ENCODE peak calls at places on chromosomes 3 and 15, in ten cellular contexts. One of them, this sample, is unnamed.

GRCh38 chr3:11567516-11568467 is 75.9 kb downstream of the VGLL4 start:
- DNase-seq in NCI-H2029: no peak
- DNase-seq in frontal cortex: no peak
- DNase-seq in AG10803: peak
- DNase-seq in retina: no peak
- DNase-seq in endothelial cell of umbilical vein: peak
- DNase-seq in heart right ventricle: no peak
- DNase-seq in anterior cingulate cortex: no peak
- DNase-seq in NCI-H187 treated with DMSO at 0.1 percent for 48 hours: no peak
- DNase-seq in stimulated activated CD8-positive, alpha-beta memory T cell treated with anti-CD3 and anti-CD28 coated beads, Interleukin-7, amount 100 ng/mL, for 1 hour: no peak
- DNase-seq in this sample: no peak

GRCh38 chr15:41511331-41512077 is 2.1 kb downstream of the LTK start:
- DNase-seq in NCI-H2029: no peak
- DNase-seq in frontal cortex: no peak
- DNase-seq in AG10803: no peak
- DNase-seq in retina: peak
- DNase-seq in endothelial cell of umbilical vein: no peak
- DNase-seq in heart right ventricle: no peak
- DNase-seq in anterior cingulate cortex: no peak
- DNase-seq in NCI-H187 treated with DMSO at 0.1 percent for 48 hours: no peak
- DNase-seq in stimulated activated CD8-positive, alpha-beta memory T cell treated with anti-CD3 and anti-CD28 coated beads, Interleukin-7, amount 100 ng/mL, for 1 hour: no peak
- DNase-seq in this sample: no peak

GRCh38 chr15:95247068-95247984 is 1016.0 kb downstream of the MCTP2 start:
- DNase-seq in NCI-H2029: no peak
- DNase-seq in frontal cortex: no peak
- DNase-seq in AG10803: peak
- DNase-seq in retina: no peak
- DNase-seq in endothelial cell of umbilical vein: peak
- DNase-seq in heart right ventricle: no peak
- DNase-seq in anterior cingulate cortex: no peak
- DNase-seq in NCI-H187 treated with DMSO at 0.1 percent for 48 hours: no peak
- DNase-seq in stimulated activated CD8-positive, alpha-beta memory T cell treated with anti-CD3 and anti-CD28 coated beads, Interleukin-7, amount 100 ng/mL, for 1 hour: no peak
- DNase-seq in this sample: no peak

GRCh38 chr3:159378391-159378790 is 576.5 kb downstream of the MFSD1 start:
- DNase-seq in NCI-H2029: no peak
- DNase-seq in frontal cortex: no peak
- DNase-seq in AG10803: peak
- DNase-seq in retina: no peak
- DNase-seq in endothelial cell of umbilical vein: no peak
- DNase-seq in heart right ventricle: no peak
- DNase-seq in anterior cingulate cortex: no peak
- DNase-seq in NCI-H187 treated with DMSO at 0.1 percent for 48 hours: no peak
- DNase-seq in stimulated activated CD8-positive, alpha-beta memory T cell treated with anti-CD3 and anti-CD28 coated beads, Interleukin-7, amount 100 ng/mL, for 1 hour: no peak
- DNase-seq in this sample: no peak

GRCh38 chr3:130543322-130543721 is 26.3 kb downstream of the COL6A6 start:
- DNase-seq in NCI-H2029: no peak
- DNase-seq in frontal cortex: no peak
- DNase-seq in AG10803: no peak
- DNase-seq in retina: no peak
- DNase-seq in endothelial cell of umbilical vein: no peak
- DNase-seq in heart right ventricle: no peak
- DNase-seq in anterior cingulate cortex: no peak
- DNase-seq in NCI-H187 treated with DMSO at 0.1 percent for 48 hours: no peak
- DNase-seq in stimulated activated CD8-positive, alpha-beta memory T cell treated with anti-CD3 and anti-CD28 coated beads, Interleukin-7, amount 100 ng/mL, for 1 hour: no peak
- DNase-seq in this sample: no peak

GRCh38 chr15:38746211-38746610 is 181.6 kb upstream of the RASGRP1 start:
- DNase-seq in NCI-H2029: no peak
- DNase-seq in frontal cortex: no peak
- DNase-seq in AG10803: peak
- DNase-seq in retina: no peak
- DNase-seq in endothelial cell of umbilical vein: no peak
- DNase-seq in heart right ventricle: no peak
- DNase-seq in anterior cingulate cortex: no peak
- DNase-seq in NCI-H187 treated with DMSO at 0.1 percent for 48 hours: no peak
- DNase-seq in stimulated activated CD8-positive, alpha-beta memory T cell treated with anti-CD3 and anti-CD28 coated beads, Interleukin-7, amount 100 ng/mL, for 1 hour: no peak
- DNase-seq in this sample: no peak

GRCh38 chr3:43996379-43997301 is 245.0 kb upstream of the TOPAZ1 start:
- DNase-seq in NCI-H2029: peak
- DNase-seq in frontal cortex: no peak
- DNase-seq in AG10803: peak
- DNase-seq in retina: peak
- DNase-seq in endothelial cell of umbilical vein: peak
- DNase-seq in heart right ventricle: peak
- DNase-seq in anterior cingulate cortex: peak
- DNase-seq in NCI-H187 treated with DMSO at 0.1 percent for 48 hours: no peak
- DNase-seq in stimulated activated CD8-positive, alpha-beta memory T cell treated with anti-CD3 and anti-CD28 coated beads, Interleukin-7, amount 100 ng/mL, for 1 hour: no peak
- DNase-seq in this sample: no peak

GRCh38 chr15:38425269-38425668 is 28.7 kb upstream of the FAM98B start:
- DNase-seq in NCI-H2029: no peak
- DNase-seq in frontal cortex: no peak
- DNase-seq in AG10803: no peak
- DNase-seq in retina: no peak
- DNase-seq in endothelial cell of umbilical vein: no peak
- DNase-seq in heart right ventricle: no peak
- DNase-seq in anterior cingulate cortex: no peak
- DNase-seq in NCI-H187 treated with DMSO at 0.1 percent for 48 hours: no peak
- DNase-seq in stimulated activated CD8-positive, alpha-beta memory T cell treated with anti-CD3 and anti-CD28 coated beads, Interleukin-7, amount 100 ng/mL, for 1 hour: no peak
- DNase-seq in this sample: no peak

GRCh38 chr15:40150163-40150925 is 10.5 kb upstream of the BUB1B start:
- DNase-seq in NCI-H2029: peak
- DNase-seq in frontal cortex: no peak
- DNase-seq in AG10803: peak
- DNase-seq in retina: no peak
- DNase-seq in endothelial cell of umbilical vein: peak
- DNase-seq in heart right ventricle: no peak
- DNase-seq in anterior cingulate cortex: no peak
- DNase-seq in NCI-H187 treated with DMSO at 0.1 percent for 48 hours: no peak
- DNase-seq in stimulated activated CD8-positive, alpha-beta memory T cell treated with anti-CD3 and anti-CD28 coated beads, Interleukin-7, amount 100 ng/mL, for 1 hour: no peak
- DNase-seq in this sample: peak

GRCh38 chr3:32510075-32510724 is 7.5 kb upstream of the CMTM6 start:
- DNase-seq in NCI-H2029: peak
- DNase-seq in frontal cortex: peak
- DNase-seq in AG10803: peak
- DNase-seq in retina: peak
- DNase-seq in endothelial cell of umbilical vein: peak
- DNase-seq in heart right ventricle: peak
- DNase-seq in anterior cingulate cortex: peak
- DNase-seq in NCI-H187 treated with DMSO at 0.1 percent for 48 hours: no peak
- DNase-seq in stimulated activated CD8-positive, alpha-beta memory T cell treated with anti-CD3 and anti-CD28 coated beads, Interleukin-7, amount 100 ng/mL, for 1 hour: peak
- DNase-seq in this sample: peak

GRCh38 chr15:91790826-91791225 is 62.7 kb upstream of the SLCO3A1 start:
- DNase-seq in NCI-H2029: no peak
- DNase-seq in frontal cortex: no peak
- DNase-seq in AG10803: peak
- DNase-seq in retina: no peak
- DNase-seq in endothelial cell of umbilical vein: no peak
- DNase-seq in heart right ventricle: no peak
- DNase-seq in anterior cingulate cortex: no peak
- DNase-seq in NCI-H187 treated with DMSO at 0.1 percent for 48 hours: no peak
- DNase-seq in stimulated activated CD8-positive, alpha-beta memory T cell treated with anti-CD3 and anti-CD28 coated beads, Interleukin-7, amount 100 ng/mL, for 1 hour: no peak
- DNase-seq in this sample: no peak

GRCh38 chr3:73868688-73869315 is 244.1 kb upstream of the PDZRN3 start:
- DNase-seq in NCI-H2029: no peak
- DNase-seq in frontal cortex: peak
- DNase-seq in AG10803: peak
- DNase-seq in retina: peak
- DNase-seq in endothelial cell of umbilical vein: peak
- DNase-seq in heart right ventricle: peak
- DNase-seq in anterior cingulate cortex: no peak
- DNase-seq in NCI-H187 treated with DMSO at 0.1 percent for 48 hours: no peak
- DNase-seq in stimulated activated CD8-positive, alpha-beta memory T cell treated with anti-CD3 and anti-CD28 coated beads, Interleukin-7, amount 100 ng/mL, for 1 hour: no peak
- DNase-seq in this sample: peak

GRCh38 chr3:38549957-38550840 is 54.1 kb downstream of the EXOG start:
- DNase-seq in NCI-H2029: no peak
- DNase-seq in frontal cortex: no peak
- DNase-seq in AG10803: no peak
- DNase-seq in retina: no peak
- DNase-seq in endothelial cell of umbilical vein: no peak
- DNase-seq in heart right ventricle: no peak
- DNase-seq in anterior cingulate cortex: no peak
- DNase-seq in NCI-H187 treated with DMSO at 0.1 percent for 48 hours: no peak
- DNase-seq in stimulated activated CD8-positive, alpha-beta memory T cell treated with anti-CD3 and anti-CD28 coated beads, Interleukin-7, amount 100 ng/mL, for 1 hour: no peak
- DNase-seq in this sample: no peak

GRCh38 chr15:52805351-52806283 is 15.5 kb upstream of the ONECUT1 start:
- DNase-seq in NCI-H2029: no peak
- DNase-seq in frontal cortex: no peak
- DNase-seq in AG10803: no peak
- DNase-seq in retina: peak
- DNase-seq in endothelial cell of umbilical vein: no peak
- DNase-seq in heart right ventricle: no peak
- DNase-seq in anterior cingulate cortex: no peak
- DNase-seq in NCI-H187 treated with DMSO at 0.1 percent for 48 hours: no peak
- DNase-seq in stimulated activated CD8-positive, alpha-beta memory T cell treated with anti-CD3 and anti-CD28 coated beads, Interleukin-7, amount 100 ng/mL, for 1 hour: no peak
- DNase-seq in this sample: no peak

GRCh38 chr3:159787191-159787590 is 201.4 kb upstream of the IL12A start:
- DNase-seq in NCI-H2029: peak
- DNase-seq in frontal cortex: no peak
- DNase-seq in AG10803: peak
- DNase-seq in retina: no peak
- DNase-seq in endothelial cell of umbilical vein: peak
- DNase-seq in heart right ventricle: no peak
- DNase-seq in anterior cingulate cortex: no peak
- DNase-seq in NCI-H187 treated with DMSO at 0.1 percent for 48 hours: no peak
- DNase-seq in stimulated activated CD8-positive, alpha-beta memory T cell treated with anti-CD3 and anti-CD28 coated beads, Interleukin-7, amount 100 ng/mL, for 1 hour: no peak
- DNase-seq in this sample: peak

GRCh38 chr15:41205315-41205714 is 25.2 kb downstream of the EXD1 start:
- DNase-seq in NCI-H2029: no peak
- DNase-seq in frontal cortex: no peak
- DNase-seq in AG10803: no peak
- DNase-seq in retina: no peak
- DNase-seq in endothelial cell of umbilical vein: no peak
- DNase-seq in heart right ventricle: no peak
- DNase-seq in anterior cingulate cortex: no peak
- DNase-seq in NCI-H187 treated with DMSO at 0.1 percent for 48 hours: no peak
- DNase-seq in stimulated activated CD8-positive, alpha-beta memory T cell treated with anti-CD3 and anti-CD28 coated beads, Interleukin-7, amount 100 ng/mL, for 1 hour: no peak
- DNase-seq in this sample: no peak

GRCh38 chr3:30628931-30629590 is 22.7 kb downstream of the TGFBR2 start:
- DNase-seq in NCI-H2029: no peak
- DNase-seq in frontal cortex: no peak
- DNase-seq in AG10803: no peak
- DNase-seq in retina: no peak
- DNase-seq in endothelial cell of umbilical vein: no peak
- DNase-seq in heart right ventricle: peak
- DNase-seq in anterior cingulate cortex: no peak
- DNase-seq in NCI-H187 treated with DMSO at 0.1 percent for 48 hours: no peak
- DNase-seq in stimulated activated CD8-positive, alpha-beta memory T cell treated with anti-CD3 and anti-CD28 coated beads, Interleukin-7, amount 100 ng/mL, for 1 hour: no peak
- DNase-seq in this sample: no peak

GRCh38 chr15:58565620-58566019 is 133.8 kb downstream of the LIPC start:
- DNase-seq in NCI-H2029: no peak
- DNase-seq in frontal cortex: no peak
- DNase-seq in AG10803: no peak
- DNase-seq in retina: no peak
- DNase-seq in endothelial cell of umbilical vein: no peak
- DNase-seq in heart right ventricle: no peak
- DNase-seq in anterior cingulate cortex: no peak
- DNase-seq in NCI-H187 treated with DMSO at 0.1 percent for 48 hours: no peak
- DNase-seq in stimulated activated CD8-positive, alpha-beta memory T cell treated with anti-CD3 and anti-CD28 coated beads, Interleukin-7, amount 100 ng/mL, for 1 hour: no peak
- DNase-seq in this sample: no peak

GRCh38 chr3:120284702-120285507 is at the start of gene GPR156:
- DNase-seq in NCI-H2029: no peak
- DNase-seq in frontal cortex: peak
- DNase-seq in AG10803: peak
- DNase-seq in retina: peak
- DNase-seq in endothelial cell of umbilical vein: no peak
- DNase-seq in heart right ventricle: no peak
- DNase-seq in anterior cingulate cortex: no peak
- DNase-seq in NCI-H187 treated with DMSO at 0.1 percent for 48 hours: no peak
- DNase-seq in stimulated activated CD8-positive, alpha-beta memory T cell treated with anti-CD3 and anti-CD28 coated beads, Interleukin-7, amount 100 ng/mL, for 1 hour: no peak
- DNase-seq in this sample: no peak

GRCh38 chr3:78728406-78729145 is 1039.2 kb downstream of the ROBO1 start:
- DNase-seq in NCI-H2029: peak
- DNase-seq in frontal cortex: peak
- DNase-seq in AG10803: peak
- DNase-seq in retina: peak
- DNase-seq in endothelial cell of umbilical vein: no peak
- DNase-seq in heart right ventricle: peak
- DNase-seq in anterior cingulate cortex: peak
- DNase-seq in NCI-H187 treated with DMSO at 0.1 percent for 48 hours: no peak
- DNase-seq in stimulated activated CD8-positive, alpha-beta memory T cell treated with anti-CD3 and anti-CD28 coated beads, Interleukin-7, amount 100 ng/mL, for 1 hour: no peak
- DNase-seq in this sample: peak

GRCh38 chr15:77869021-77869895 is 208.3 kb downstream of the TBC1D2B start:
- DNase-seq in NCI-H2029: no peak
- DNase-seq in frontal cortex: no peak
- DNase-seq in AG10803: peak
- DNase-seq in retina: peak
- DNase-seq in endothelial cell of umbilical vein: peak
- DNase-seq in heart right ventricle: no peak
- DNase-seq in anterior cingulate cortex: no peak
- DNase-seq in NCI-H187 treated with DMSO at 0.1 percent for 48 hours: no peak
- DNase-seq in stimulated activated CD8-positive, alpha-beta memory T cell treated with anti-CD3 and anti-CD28 coated beads, Interleukin-7, amount 100 ng/mL, for 1 hour: no peak
- DNase-seq in this sample: no peak

GRCh38 chr3:15768421-15769255 is 29.1 kb downstream of the ANKRD28 start:
- DNase-seq in NCI-H2029: peak
- DNase-seq in frontal cortex: peak
- DNase-seq in AG10803: peak
- DNase-seq in retina: no peak
- DNase-seq in endothelial cell of umbilical vein: peak
- DNase-seq in heart right ventricle: no peak
- DNase-seq in anterior cingulate cortex: no peak
- DNase-seq in NCI-H187 treated with DMSO at 0.1 percent for 48 hours: no peak
- DNase-seq in stimulated activated CD8-positive, alpha-beta memory T cell treated with anti-CD3 and anti-CD28 coated beads, Interleukin-7, amount 100 ng/mL, for 1 hour: no peak
- DNase-seq in this sample: peak

This sample was measured in SHP77.